ENCODE peak calls at places on chromosome 9, in ten cellular contexts. One of them, this sample, is unnamed. For H3K4me1, the result is how much of the 10 kb centered on the place peaks cover.

GRCh38 chr9:16001856-16002255 is 449.0 kb downstream of the CCDC171 start:
- DNase-seq in HCT116: no peak
- DNase-seq in H1: no peak
- DNase-seq in GM23338: no peak
- DNase-seq in sigmoid colon: no peak
- DNase-seq in upper lobe of left lung: no peak
- DNase-seq in spleen: no peak
- DNase-seq in Panc1: no peak
- DNase-seq in suprapubic skin: no peak
- DNase-seq in transverse colon: no peak
- DNase-seq in this sample: no peak

GRCh38 chr9:108412755-108413154 is 443.0 kb downstream of the ACTL7B start:
- DNase-seq in HCT116: no peak
- DNase-seq in H1: peak
- DNase-seq in GM23338: peak
- DNase-seq in sigmoid colon: no peak
- DNase-seq in upper lobe of left lung: no peak
- DNase-seq in spleen: no peak
- DNase-seq in Panc1: no peak
- DNase-seq in suprapubic skin: no peak
- DNase-seq in transverse colon: no peak
- DNase-seq in this sample: no peak

GRCh38 chr9:12595400-12595799 is 97.8 kb upstream of the TYRP1 start:
- DNase-seq in HCT116: no peak
- DNase-seq in H1: no peak
- DNase-seq in GM23338: no peak
- DNase-seq in sigmoid colon: no peak
- DNase-seq in upper lobe of left lung: no peak
- DNase-seq in spleen: no peak
- DNase-seq in Panc1: no peak
- DNase-seq in suprapubic skin: no peak
- DNase-seq in transverse colon: no peak
- DNase-seq in this sample: no peak

GRCh38 chr9:14770592-14770991 is 48.1 kb upstream of the CER1 start:
- DNase-seq in HCT116: no peak
- DNase-seq in H1: no peak
- DNase-seq in GM23338: no peak
- DNase-seq in sigmoid colon: no peak
- DNase-seq in upper lobe of left lung: no peak
- DNase-seq in spleen: no peak
- DNase-seq in Panc1: no peak
- DNase-seq in suprapubic skin: no peak
- DNase-seq in transverse colon: no peak
- DNase-seq in this sample: no peak

GRCh38 chr9:87435189-87435880 is 62.3 kb upstream of the DAPK1 start:
- DNase-seq in HCT116: no peak
- DNase-seq in H1: no peak
- DNase-seq in GM23338: peak
- DNase-seq in sigmoid colon: no peak
- DNase-seq in upper lobe of left lung: no peak
- DNase-seq in spleen: no peak
- DNase-seq in Panc1: no peak
- DNase-seq in suprapubic skin: no peak
- DNase-seq in transverse colon: no peak
- DNase-seq in this sample: no peak

GRCh38 chr9:36396985-36397384 is 3.1 kb downstream of the RNF38 start:
- DNase-seq in HCT116: no peak
- DNase-seq in H1: no peak
- DNase-seq in GM23338: no peak
- DNase-seq in sigmoid colon: no peak
- DNase-seq in upper lobe of left lung: peak
- DNase-seq in spleen: no peak
- DNase-seq in Panc1: no peak
- DNase-seq in suprapubic skin: no peak
- DNase-seq in transverse colon: no peak
- DNase-seq in this sample: no peak

GRCh38 chr9:20683351-20684034 is 566 bp upstream of the FOCAD start:
- DNase-seq in HCT116: peak
- DNase-seq in H1: no peak
- DNase-seq in GM23338: no peak
- DNase-seq in sigmoid colon: peak
- DNase-seq in upper lobe of left lung: peak
- DNase-seq in spleen: no peak
- DNase-seq in Panc1: no peak
- DNase-seq in suprapubic skin: peak
- DNase-seq in transverse colon: peak
- DNase-seq in this sample: peak

GRCh38 chr9:96494215-96494800 is 44.3 kb downstream of the HABP4 start:
- DNase-seq in HCT116: no peak
- DNase-seq in H1: no peak
- DNase-seq in GM23338: no peak
- DNase-seq in sigmoid colon: no peak
- DNase-seq in upper lobe of left lung: no peak
- DNase-seq in spleen: no peak
- DNase-seq in Panc1: no peak
- DNase-seq in suprapubic skin: no peak
- DNase-seq in transverse colon: no peak
- DNase-seq in this sample: no peak

GRCh38 chr9:3894764-3895163 is 369.0 kb upstream of the RFX3 start:
- DNase-seq in HCT116: no peak
- DNase-seq in H1: no peak
- DNase-seq in GM23338: no peak
- DNase-seq in sigmoid colon: no peak
- DNase-seq in upper lobe of left lung: no peak
- DNase-seq in spleen: no peak
- DNase-seq in Panc1: no peak
- DNase-seq in suprapubic skin: no peak
- DNase-seq in transverse colon: no peak
- DNase-seq in this sample: no peak

GRCh38 chr9:116639251-116639741 is 47.8 kb upstream of the TRIM32 start:
- DNase-seq in HCT116: no peak
- DNase-seq in H1: no peak
- DNase-seq in GM23338: no peak
- DNase-seq in sigmoid colon: peak
- DNase-seq in upper lobe of left lung: no peak
- DNase-seq in spleen: no peak
- DNase-seq in Panc1: no peak
- DNase-seq in suprapubic skin: no peak
- DNase-seq in transverse colon: no peak
- DNase-seq in this sample: no peak

GRCh38 chr9:109709881-109710280 is 70.1 kb upstream of the PALM2AKAP2 start:
- DNase-seq in HCT116: no peak
- DNase-seq in H1: no peak
- DNase-seq in GM23338: no peak
- DNase-seq in sigmoid colon: no peak
- DNase-seq in upper lobe of left lung: no peak
- DNase-seq in spleen: no peak
- DNase-seq in Panc1: no peak
- DNase-seq in suprapubic skin: no peak
- DNase-seq in transverse colon: no peak
- DNase-seq in this sample: no peak

DNA sequence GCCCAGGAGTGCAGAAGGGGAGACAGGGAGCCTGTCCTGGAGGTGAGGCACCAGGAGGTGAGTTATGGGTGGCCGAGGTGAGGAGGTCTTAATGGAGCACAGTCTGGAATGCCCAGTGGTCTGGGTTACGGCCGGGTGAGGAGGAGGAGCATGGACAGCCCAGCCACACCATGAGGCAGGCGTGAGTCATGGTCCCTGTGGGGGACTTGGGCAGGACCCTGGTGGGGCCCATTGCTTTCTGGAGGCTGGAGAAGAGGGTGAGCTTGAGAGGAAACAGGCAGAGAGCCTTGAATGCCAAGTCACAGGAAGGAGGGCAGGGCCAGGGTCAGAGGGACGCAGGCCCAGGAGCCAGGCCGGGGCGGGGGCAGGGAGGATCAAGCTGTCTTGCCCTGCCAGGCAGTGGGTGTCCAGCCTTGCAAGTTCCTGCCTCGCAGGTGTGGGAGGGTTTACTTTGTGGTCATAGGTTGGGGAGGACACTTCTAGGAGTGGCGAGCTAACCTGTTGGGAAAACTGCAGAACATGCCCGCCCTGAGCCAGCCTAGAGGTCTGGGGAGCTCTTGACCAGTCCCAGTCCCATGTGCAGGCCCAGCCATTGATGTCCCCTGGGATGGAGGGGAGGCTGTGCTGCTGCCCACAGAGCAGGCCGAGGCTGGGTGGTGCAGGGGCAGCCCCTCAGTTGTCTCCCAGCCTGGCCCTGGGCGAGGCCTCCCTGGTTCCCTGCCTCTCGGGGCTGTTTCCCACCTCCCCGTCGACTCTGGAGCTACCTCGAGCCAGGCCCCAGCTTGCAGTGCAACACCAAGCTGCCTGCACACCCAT is 2.8 kb downstream of the CACNA1B start:
- DNase-seq in HCT116: no peak
- DNase-seq in H1: no peak
- DNase-seq in GM23338: no peak
- DNase-seq in sigmoid colon: no peak
- DNase-seq in upper lobe of left lung: no peak
- DNase-seq in spleen: no peak
- DNase-seq in Panc1: no peak
- DNase-seq in suprapubic skin: no peak
- DNase-seq in transverse colon: no peak
- DNase-seq in this sample: no peak
- TF ChIP-seq POLR2AphosphoS5 in HCT116: no peak
- TF ChIP-seq POLR2AphosphoS5 in H1: no peak
- TF ChIP-seq POLR2AphosphoS5 in GM23338: no peak
- TF ChIP-seq POLR2AphosphoS5 in sigmoid colon: no peak
- TF ChIP-seq POLR2AphosphoS5 in upper lobe of left lung: no peak
- TF ChIP-seq POLR2AphosphoS5 in spleen: no peak
- TF ChIP-seq POLR2AphosphoS5 in Panc1: no peak
- TF ChIP-seq POLR2AphosphoS5 in suprapubic skin: no peak
- TF ChIP-seq POLR2AphosphoS5 in transverse colon: no peak
- TF ChIP-seq POLR2AphosphoS5 in this sample: no peak

GRCh38 chr9:33446507-33447403 is 638 bp downstream of the AQP3 start:
- DNase-seq in HCT116: no peak
- DNase-seq in H1: no peak
- DNase-seq in GM23338: no peak
- DNase-seq in sigmoid colon: no peak
- DNase-seq in upper lobe of left lung: peak
- DNase-seq in spleen: no peak
- DNase-seq in Panc1: no peak
- DNase-seq in suprapubic skin: no peak
- DNase-seq in transverse colon: peak
- DNase-seq in this sample: no peak
- H3K4me1 ChIP-seq in HCT116: under half
- H3K4me1 ChIP-seq in H1: under half
- H3K4me1 ChIP-seq in GM23338: under half
- H3K4me1 ChIP-seq in sigmoid colon: under half
- H3K4me1 ChIP-seq in upper lobe of left lung: under half
- H3K4me1 ChIP-seq in spleen: under half
- H3K4me1 ChIP-seq in Panc1: under half
- H3K4me1 ChIP-seq in suprapubic skin: half or more
- H3K4me1 ChIP-seq in transverse colon: under half
- H3K4me1 ChIP-seq in this sample: under half

GRCh38 chr9:88678431-88678830 is 143.5 kb downstream of the NXNL2 start:
- DNase-seq in HCT116: no peak
- DNase-seq in H1: no peak
- DNase-seq in GM23338: no peak
- DNase-seq in sigmoid colon: no peak
- DNase-seq in upper lobe of left lung: no peak
- DNase-seq in spleen: no peak
- DNase-seq in Panc1: no peak
- DNase-seq in suprapubic skin: no peak
- DNase-seq in transverse colon: no peak
- DNase-seq in this sample: no peak

GRCh38 chr9:88676644-88677043 is 141.7 kb downstream of the NXNL2 start:
- DNase-seq in HCT116: no peak
- DNase-seq in H1: no peak
- DNase-seq in GM23338: no peak
- DNase-seq in sigmoid colon: no peak
- DNase-seq in upper lobe of left lung: no peak
- DNase-seq in spleen: no peak
- DNase-seq in Panc1: no peak
- DNase-seq in suprapubic skin: no peak
- DNase-seq in transverse colon: no peak
- DNase-seq in this sample: no peak

GRCh38 chr9:88678008-88678407 is 143.0 kb downstream of the NXNL2 start:
- DNase-seq in HCT116: no peak
- DNase-seq in H1: no peak
- DNase-seq in GM23338: no peak
- DNase-seq in sigmoid colon: no peak
- DNase-seq in upper lobe of left lung: no peak
- DNase-seq in spleen: no peak
- DNase-seq in Panc1: no peak
- DNase-seq in suprapubic skin: no peak
- DNase-seq in transverse colon: no peak
- DNase-seq in this sample: no peak

DNA sequence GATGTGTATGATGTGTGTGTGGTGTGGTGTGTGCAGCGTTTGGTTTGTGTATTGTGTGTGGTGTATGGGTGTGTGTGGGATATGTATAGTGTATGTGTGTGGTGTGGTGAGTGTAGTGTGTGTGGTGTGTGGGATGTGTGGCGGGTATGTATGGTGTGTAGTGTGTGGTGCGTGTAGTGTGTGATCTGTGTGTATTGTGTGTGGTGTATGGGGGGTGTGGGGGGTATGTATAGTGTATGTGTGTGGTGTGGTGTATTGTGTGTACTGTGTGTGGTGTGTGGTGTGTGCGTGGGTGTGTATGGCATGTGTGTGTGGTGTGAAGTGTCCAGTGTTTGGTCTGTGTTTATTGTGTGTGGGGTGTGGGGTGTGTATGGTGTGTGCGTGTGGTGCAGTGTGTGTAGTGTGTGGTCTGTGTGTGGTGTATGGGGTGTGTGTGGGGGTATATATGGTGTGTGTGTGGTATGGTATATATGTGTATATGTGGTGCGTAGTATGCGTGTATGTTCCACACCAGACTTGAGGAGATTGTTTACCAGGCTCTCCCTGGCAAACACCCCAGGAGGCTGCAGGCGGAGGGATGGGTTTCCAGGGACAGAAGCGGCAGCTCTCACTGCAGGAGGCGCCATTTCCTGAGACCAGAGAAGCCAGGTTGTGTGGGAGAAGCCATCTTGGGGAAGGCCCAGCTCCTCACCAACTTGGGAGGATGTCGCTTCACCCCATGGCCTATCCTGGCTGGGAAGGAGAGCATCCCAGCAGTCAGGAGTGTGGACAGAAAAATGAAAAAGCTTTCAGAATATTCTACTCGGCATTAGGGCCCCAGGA is 138.1 kb downstream of the NXNL2 start:
- DNase-seq in HCT116: no peak
- DNase-seq in H1: no peak
- DNase-seq in GM23338: peak
- DNase-seq in sigmoid colon: no peak
- DNase-seq in upper lobe of left lung: no peak
- DNase-seq in spleen: no peak
- DNase-seq in Panc1: no peak
- DNase-seq in suprapubic skin: no peak
- DNase-seq in transverse colon: no peak
- DNase-seq in this sample: no peak
- TF ChIP-seq CTCF in HCT116: no peak
- TF ChIP-seq CTCF in H1: no peak
- TF ChIP-seq CTCF in GM23338: peak
- TF ChIP-seq CTCF in sigmoid colon: no peak
- TF ChIP-seq CTCF in upper lobe of left lung: no peak
- TF ChIP-seq CTCF in spleen: no peak
- TF ChIP-seq CTCF in Panc1: no peak
- TF ChIP-seq CTCF in suprapubic skin: no peak
- TF ChIP-seq CTCF in transverse colon: no peak
- TF ChIP-seq CTCF in this sample: no peak

GRCh38 chr9:28662675-28663074 is 1089.4 kb upstream of the C9orf72 start:
- DNase-seq in HCT116: no peak
- DNase-seq in H1: no peak
- DNase-seq in GM23338: no peak
- DNase-seq in sigmoid colon: no peak
- DNase-seq in upper lobe of left lung: no peak
- DNase-seq in spleen: no peak
- DNase-seq in Panc1: no peak
- DNase-seq in suprapubic skin: no peak
- DNase-seq in transverse colon: no peak
- DNase-seq in this sample: no peak

GRCh38 chr9:28661853-28662252 is 1088.6 kb upstream of the C9orf72 start:
- DNase-seq in HCT116: no peak
- DNase-seq in H1: no peak
- DNase-seq in GM23338: no peak
- DNase-seq in sigmoid colon: no peak
- DNase-seq in upper lobe of left lung: no peak
- DNase-seq in spleen: no peak
- DNase-seq in Panc1: no peak
- DNase-seq in suprapubic skin: no peak
- DNase-seq in transverse colon: no peak
- DNase-seq in this sample: no peak
- TF ChIP-seq POLR2AphosphoS5 in HCT116: no peak
- TF ChIP-seq POLR2AphosphoS5 in H1: no peak
- TF ChIP-seq POLR2AphosphoS5 in GM23338: no peak
- TF ChIP-seq POLR2AphosphoS5 in sigmoid colon: no peak
- TF ChIP-seq POLR2AphosphoS5 in upper lobe of left lung: no peak
- TF ChIP-seq POLR2AphosphoS5 in spleen: no peak
- TF ChIP-seq POLR2AphosphoS5 in Panc1: no peak
- TF ChIP-seq POLR2AphosphoS5 in suprapubic skin: no peak
- TF ChIP-seq POLR2AphosphoS5 in transverse colon: no peak
- TF ChIP-seq POLR2AphosphoS5 in this sample: no peak

This sample was measured in breast epithelium.